ENCODE peak calls at places on chromosomes 1 and 21, in ten cellular contexts. B, I, K, S, G, L, F, O, M and J are unnamed samples.

GRCh38 chr1:172851871-172852270 is 193.0 kb downstream of the FASLG start:
- DNase-seq in B (no peak), I (no peak), K (no peak), S (peak; percentile 37), G (no peak), L (no peak), F (no peak), O (no peak), M (no peak), J (no peak)

GRCh38 chr1:57796609-57797008 is 372.7 kb upstream of the DAB1 start:
- DNase-seq in B (no peak), I (no peak), K (no peak), S (no peak), G (no peak), L (peak; percentile 11), F (no peak), O (no peak), M (no peak), J (no peak)

GRCh38 chr1:156676820-156677615 is at the start of gene NES:
- DNase-seq in B (peak; percentile 95), I (peak; percentile 50), K (peak; percentile 90), S (peak; percentile 74), G (peak; percentile 91), L (peak; percentile 34), F (no peak), O (no peak), M (peak; percentile 92), J (peak; percentile 45)

GRCh38 chr1:196400478-196401453 is 207.5 kb downstream of the KCNT2 start:
- DNase-seq in B (no peak), I (peak; percentile 8), K (no peak), S (no peak), G (no peak), L (peak; percentile 90), F (no peak), O (no peak), M (no peak), J (peak; percentile 42)

GRCh38 chr1:153795934-153796785 is 21.0 kb downstream of the SLC27A3 start:
- DNase-seq in B (no peak), I (no peak), K (peak; percentile 56), S (no peak), G (no peak), L (no peak), F (peak; percentile 54), O (peak; percentile 23), M (no peak), J (no peak)

GRCh38 chr21:46214478-46215340 is 13.9 kb downstream of the LSS start:
- DNase-seq in B (no peak), I (no peak), K (no peak), S (no peak), G (no peak), L (no peak), F (peak; percentile 53), O (no peak), M (no peak), J (no peak)

GRCh38 chr1:165364432-165365133 is 8.1 kb upstream of the LMX1A start:
- DNase-seq in B (no peak), I (no peak), K (no peak), S (no peak), G (no peak), L (no peak), F (no peak), O (no peak), M (no peak), J (no peak)

GRCh38 chr1:160981584-160982411 is 27.2 kb upstream of the ITLN2 start:
- DNase-seq in B (peak; percentile 58), I (no peak), K (no peak), S (no peak), G (peak; percentile 98), L (no peak), F (no peak), O (peak; percentile 24), M (peak; percentile 22), J (no peak)

GRCh38 chr1:38962113-38962512 is 20.5 kb upstream of the RHBDL2 start:
- DNase-seq in B (no peak), I (no peak), K (no peak), S (no peak), G (no peak), L (peak; percentile 76), F (no peak), O (no peak), M (no peak), J (no peak)

GRCh38 chr1:118366296-118366695 is 181.3 kb upstream of the SPAG17 start:
- DNase-seq in B (no peak), I (no peak), K (no peak), S (no peak), G (no peak), L (no peak), F (no peak), O (no peak), M (no peak), J (no peak)

GRCh38 chr1:181583598-181583997 is 100.3 kb downstream of the CACNA1E start:
- DNase-seq in B (peak; percentile 23), I (peak; percentile 14), K (no peak), S (no peak), G (peak; percentile 87), L (no peak), F (no peak), O (peak; percentile 37), M (no peak), J (peak; percentile 38)

GRCh38 chr1:40976952-40977690 is 2.4 kb upstream of the CTPS1 start:
- DNase-seq in B (no peak), I (no peak), K (no peak), S (no peak), G (no peak), L (peak; percentile 95), F (no peak), O (no peak), M (no peak), J (no peak)

GRCh38 chr1:33610864-33611455 is 138.5 kb downstream of the ZSCAN20 start:
- DNase-seq in B (no peak), I (no peak), K (no peak), S (no peak), G (no peak), L (no peak), F (no peak), O (no peak), M (no peak), J (no peak)

GRCh38 chr1:6054596-6054995 is 8.9 kb downstream of the KCNAB2 start:
- DNase-seq in B (no peak), I (no peak), K (no peak), S (no peak), G (peak; percentile 38), L (no peak), F (no peak), O (no peak), M (no peak), J (no peak)

GRCh38 chr21:28516011-28516410 is 476.7 kb downstream of the LTN1 start:
- DNase-seq in B (no peak), I (no peak), K (no peak), S (no peak), G (no peak), L (no peak), F (no peak), O (no peak), M (no peak), J (no peak)

GRCh38 chr1:228930479-228930957 is 195.2 kb downstream of the RHOU start:
- DNase-seq in B (no peak), I (no peak), K (no peak), S (no peak), G (no peak), L (no peak), F (no peak), O (peak; percentile 37), M (no peak), J (no peak)

GRCh38 chr1:206960676-206961386 is 9.4 kb downstream of the FCAMR start:
- DNase-seq in B (no peak), I (no peak), K (no peak), S (peak; percentile 12), G (no peak), L (no peak), F (no peak), O (no peak), M (no peak), J (no peak)
- H3K27me3 ChIP-seq in B (no peaks in the 10 kb centered on the region), I (no peaks in the 10 kb centered on the region), K (no peaks in the 10 kb centered on the region), S (no peaks in the 10 kb centered on the region), G (no peaks in the 10 kb centered on the region), L (peaks cover 3% of the 10 kb centered on the region), F (no peaks in the 10 kb centered on the region), O (no peaks in the 10 kb centered on the region), M (peaks cover 22% of the 10 kb centered on the region), J (no peaks in the 10 kb centered on the region)

DNA sequence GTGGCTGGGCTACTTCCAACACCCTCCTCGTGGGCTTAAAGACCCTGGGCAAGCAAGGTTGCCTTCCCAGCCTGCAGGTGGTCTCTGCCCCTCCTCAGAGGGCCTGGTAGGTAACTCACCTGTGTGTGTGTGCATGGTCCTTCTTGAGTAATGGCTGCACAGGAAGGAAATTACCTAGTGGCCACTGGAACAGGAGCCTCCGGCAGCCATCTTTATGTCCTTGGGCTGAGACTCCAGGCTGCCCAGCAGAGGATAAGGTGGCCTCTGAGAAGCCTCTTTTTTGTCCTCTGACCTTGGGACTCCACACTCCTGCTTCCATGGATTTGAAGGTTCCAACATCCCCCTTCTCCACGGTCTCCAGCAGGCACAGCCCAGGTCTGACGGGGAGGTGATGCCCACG is 20.0 kb downstream of the DRAXIN start:
- DNase-seq in B (no peak), I (no peak), K (no peak), S (no peak), G (no peak), L (no peak), F (no peak), O (no peak), M (no peak), J (no peak)
- H3K27me3 ChIP-seq in B (no peaks in the 10 kb centered on the region), I (peaks cover 10% of the 10 kb centered on the region), K (no peaks in the 10 kb centered on the region), S (no peaks in the 10 kb centered on the region), G (no peaks in the 10 kb centered on the region), L (peaks cover 15% of the 10 kb centered on the region), F (no peaks in the 10 kb centered on the region), O (peaks cover 35% of the 10 kb centered on the region), M (no peaks in the 10 kb centered on the region), J (no peaks in the 10 kb centered on the region)

DNA sequence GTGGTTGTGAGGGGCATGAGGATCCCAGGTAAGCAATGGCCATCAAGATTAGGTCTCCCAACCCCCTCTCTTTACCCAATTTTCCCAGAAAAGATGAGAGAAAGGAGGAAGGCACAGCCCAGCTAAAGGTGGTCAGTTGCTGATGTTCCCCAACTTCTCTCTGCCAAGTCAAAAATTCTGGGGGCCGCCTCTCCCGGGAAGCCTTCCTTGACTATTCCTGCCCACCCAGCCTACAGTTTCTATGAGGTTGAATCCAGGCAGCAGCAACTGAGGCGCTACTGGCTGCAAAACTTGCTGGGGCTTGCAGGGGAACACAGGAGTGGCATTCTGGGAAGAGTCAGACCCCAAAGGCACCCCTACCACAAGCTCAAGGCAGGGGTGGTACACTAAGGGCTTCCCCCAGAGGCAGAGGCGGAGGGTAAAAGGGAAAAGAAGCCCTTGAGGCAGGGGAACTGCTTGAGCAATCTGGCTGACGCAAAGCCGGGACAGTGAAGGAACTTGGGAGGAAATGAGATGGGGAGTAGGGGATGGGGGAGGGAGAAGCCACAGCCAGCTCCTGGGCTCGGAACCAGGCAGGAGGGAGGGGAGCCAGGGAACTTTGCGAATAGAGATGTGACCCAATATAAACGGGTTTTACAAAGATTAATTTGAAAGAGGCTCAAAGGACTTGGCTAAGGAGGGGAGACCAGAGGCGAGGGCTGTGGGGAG is 31.2 kb downstream of the SDC3 start:
- DNase-seq in B (no peak), I (peak; percentile 69), K (peak; percentile 80), S (no peak), G (peak; percentile 43), L (peak; percentile 35), F (peak; percentile 84), O (peak; percentile 37), M (no peak), J (peak; percentile 44)
- H3K27me3 ChIP-seq in B (no peaks in the 10 kb centered on the region), I (no peaks in the 10 kb centered on the region), K (no peaks in the 10 kb centered on the region), S (no peaks in the 10 kb centered on the region), G (no peaks in the 10 kb centered on the region), L (no peaks in the 10 kb centered on the region), F (no peaks in the 10 kb centered on the region), O (no peaks in the 10 kb centered on the region), M (no peaks in the 10 kb centered on the region), J (no peaks in the 10 kb centered on the region)

GRCh38 chr1:169679692-169680091 is 31.7 kb downstream of the SELL start:
- DNase-seq in B (no peak), I (no peak), K (no peak), S (no peak), G (no peak), L (no peak), F (no peak), O (no peak), M (no peak), J (no peak)
- H3K27me3 ChIP-seq in B (peaks cover 59% of the 10 kb centered on the region), I (peaks cover 14% of the 10 kb centered on the region), K (no peaks in the 10 kb centered on the region), S (peaks cover 9% of the 10 kb centered on the region), G (peaks cover 67% of the 10 kb centered on the region), L (peaks cover 4% of the 10 kb centered on the region), F (no peaks in the 10 kb centered on the region), O (no peaks in the 10 kb centered on the region), M (peaks cover 40% of the 10 kb centered on the region), J (no peaks in the 10 kb centered on the region)